ENCODE peak calls at places on chromosomes 5 and 9, in five cellular contexts. R is AG09319, L is NCI-H2029, J is AG04450, O is HEK293T. V is an unnamed sample.

GRCh38 chr5:73825736-73826135 is 199.7 kb downstream of the ARHGEF28 start:
- DNase-seq in R (no peak), L (no peak), J (no peak), O (no peak), V (no peak)

GRCh38 chr9:111955048-111955447 is 58.4 kb downstream of the UGCG start:
- DNase-seq in R (no peak), L (peak), J (no peak), O (no peak), V (no peak)

GRCh38 chr9:4197548-4197947 is 102.3 kb downstream of the GLIS3 start:
- DNase-seq in R (no peak), L (no peak), J (no peak), O (peak), V (peak)

GRCh38 chr5:37715361-37715760 is 124.5 kb downstream of the GDNF start:
- DNase-seq in R (no peak), L (no peak), J (no peak), O (no peak), V (no peak)

GRCh38 chr5:62901001-62901400 is 322.4 kb downstream of the LRRC70 start:
- DNase-seq in R (no peak), L (no peak), J (no peak), O (no peak), V (no peak)

GRCh38 chr5:157857821-157858526 is 971 bp downstream of the CLINT1 start:
- DNase-seq in R (no peak), L (no peak), J (no peak), O (no peak), V (no peak)

GRCh38 chr9:134895103-134895502 is 14.5 kb downstream of the FCN2 start:
- DNase-seq in R (no peak), L (no peak), J (no peak), O (no peak), V (no peak)

GRCh38 chr5:179368016-179368805 is 22.9 kb upstream of the ADAMTS2 start:
- DNase-seq in R (no peak), L (no peak), J (no peak), O (no peak), V (no peak)

GRCh38 chr9:37156781-37157356 is 36.5 kb downstream of the ZCCHC7 start:
- DNase-seq in R (no peak), L (no peak), J (no peak), O (no peak), V (peak)

GRCh38 chr9:129567329-129567728 is 53.6 kb downstream of the C9orf50 start:
- DNase-seq in R (no peak), L (no peak), J (no peak), O (no peak), V (no peak)

GRCh38 chr9:109805054-109805453 is 25.1 kb downstream of the PALM2AKAP2 start:
- DNase-seq in R (no peak), L (no peak), J (no peak), O (no peak), V (no peak)

GRCh38 chr5:128284236-128284635 is 200.7 kb downstream of the SLC12A2 start:
- DNase-seq in R (no peak), L (no peak), J (no peak), O (no peak), V (no peak)

GRCh38 chr5:39274388-39275085 is 55.2 kb upstream of the FYB1 start:
- DNase-seq in R (no peak), L (no peak), J (no peak), O (no peak), V (no peak)

GRCh38 chr9:133286523-133286922 is 11.5 kb upstream of the ABO start:
- DNase-seq in R (no peak), L (no peak), J (no peak), O (no peak), V (no peak)

GRCh38 chr5:166724284-166724683 is 1567.2 kb upstream of the WWC1 start:
- DNase-seq in R (no peak), L (no peak), J (no peak), O (no peak), V (no peak)

GRCh38 chr5:163248333-163248732 is 189.1 kb upstream of the CCNG1 start:
- DNase-seq in R (no peak), L (no peak), J (no peak), O (no peak), V (no peak)

GRCh38 chr9:127539982-127540663 is 72.0 kb upstream of the STXBP1 start:
- DNase-seq in R (no peak), L (no peak), J (no peak), O (no peak), V (no peak)

GRCh38 chr9:5438301-5439162 is 807 bp upstream of the PLGRKT start:
- DNase-seq in R (no peak), L (no peak), J (no peak), O (no peak), V (no peak)

GRCh38 chr5:103111458-103111857 is 8.5 kb downstream of the GIN1 start:
- DNase-seq in R (no peak), L (no peak), J (no peak), O (no peak), V (no peak)

GRCh38 chr9:107039546-107039945 is 176.6 kb downstream of the ZNF462 start:
- DNase-seq in R (no peak), L (no peak), J (no peak), O (no peak), V (no peak)

GRCh38 chr9:131008909-131009618 is at the start of gene LAMC3:
- DNase-seq in R (no peak), L (no peak), J (no peak), O (peak), V (peak)

GRCh38 chr5:17895296-17896058 is 261.2 kb downstream of the TAF11L14 start:
- DNase-seq in R (no peak), L (no peak), J (no peak), O (no peak), V (no peak)

GRCh38 chr9:4716163-4716562 is 24.8 kb downstream of the AK3 start:
- DNase-seq in R (no peak), L (no peak), J (no peak), O (no peak), V (no peak)

GRCh38 chr5:172891716-172892421 is 57.8 kb downstream of the ERGIC1 start:
- DNase-seq in R (no peak), L (peak), J (no peak), O (no peak), V (no peak)

GRCh38 chr5:132840896-132841818 is 10.7 kb upstream of the SHROOM1 start:
- DNase-seq in R (peak), L (no peak), J (no peak), O (no peak), V (no peak)

GRCh38 chr5:101728933-101729332 is 567.2 kb downstream of the SLCO4C1 start:
- DNase-seq in R (no peak), L (no peak), J (no peak), O (peak), V (peak)

GRCh38 chr5:180138214-180138975 is 66.8 kb upstream of the RNF130 start:
- DNase-seq in R (no peak), L (no peak), J (no peak), O (no peak), V (no peak)